ENCODE peak calls at places on chromosomes 12 and 14, in six cellular contexts. N, C, O, S, D and F are unnamed samples. For H3K4me1 and H3K36me3, the result is how much of the 10 kb centered on the place peaks cover.

GRCh38 chr12:26271889-26272492 is 76.6 kb downstream of the SSPN start:
- DNase-seq in N (peak), C (peak), O (peak), S (peak), D (peak), F (peak)

GRCh38 chr12:9843416-9843815 is 16.1 kb downstream of the KLRF1 start:
- DNase-seq in N (no peak), C (no peak), O (peak), S (no peak), D (no peak), F (no peak)

GRCh38 chr12:109500406-109501185 is 23.2 kb downstream of the UBE3B start:
- DNase-seq in N (no peak), C (no peak), O (no peak), S (no peak), D (no peak), F (no peak)

GRCh38 chr12:15979096-15980091 is 68.3 kb downstream of the DERA start:
- DNase-seq in N (peak), C (no peak), O (peak), S (peak), D (no peak), F (peak)

GRCh38 chr12:5138845-5139244 is 95.2 kb downstream of the KCNA5 start:
- DNase-seq in N (no peak), C (no peak), O (no peak), S (no peak), D (no peak), F (no peak)

GRCh38 chr14:69263364-69263763 is 3.4 kb downstream of the GALNT16 start:
- DNase-seq in N (no peak), C (no peak), O (peak), S (no peak), D (no peak), F (no peak)

GRCh38 chr12:104348994-104349494 is 45.5 kb downstream of the EID3 start:
- DNase-seq in N (no peak), C (no peak), O (no peak), S (no peak), D (no peak), F (no peak)

GRCh38 chr14:68359862-68360552 is 432.9 kb downstream of the ZFP36L1 start:
- DNase-seq in N (no peak), C (peak), O (no peak), S (peak), D (peak), F (peak)

GRCh38 chr12:91419809-91420208 is 237.2 kb upstream of the DCN start:
- DNase-seq in N (no peak), C (no peak), O (no peak), S (no peak), D (no peak), F (no peak)

GRCh38 chr14:100374270-100374669 is 51.1 kb downstream of the SLC25A47 start:
- DNase-seq in N (no peak), C (no peak), O (no peak), S (no peak), D (no peak), F (no peak)
- H3K4me1 ChIP-seq in N (half or more), C (under half), O (under half), S (under half), D (under half), F (under half)

DNA sequence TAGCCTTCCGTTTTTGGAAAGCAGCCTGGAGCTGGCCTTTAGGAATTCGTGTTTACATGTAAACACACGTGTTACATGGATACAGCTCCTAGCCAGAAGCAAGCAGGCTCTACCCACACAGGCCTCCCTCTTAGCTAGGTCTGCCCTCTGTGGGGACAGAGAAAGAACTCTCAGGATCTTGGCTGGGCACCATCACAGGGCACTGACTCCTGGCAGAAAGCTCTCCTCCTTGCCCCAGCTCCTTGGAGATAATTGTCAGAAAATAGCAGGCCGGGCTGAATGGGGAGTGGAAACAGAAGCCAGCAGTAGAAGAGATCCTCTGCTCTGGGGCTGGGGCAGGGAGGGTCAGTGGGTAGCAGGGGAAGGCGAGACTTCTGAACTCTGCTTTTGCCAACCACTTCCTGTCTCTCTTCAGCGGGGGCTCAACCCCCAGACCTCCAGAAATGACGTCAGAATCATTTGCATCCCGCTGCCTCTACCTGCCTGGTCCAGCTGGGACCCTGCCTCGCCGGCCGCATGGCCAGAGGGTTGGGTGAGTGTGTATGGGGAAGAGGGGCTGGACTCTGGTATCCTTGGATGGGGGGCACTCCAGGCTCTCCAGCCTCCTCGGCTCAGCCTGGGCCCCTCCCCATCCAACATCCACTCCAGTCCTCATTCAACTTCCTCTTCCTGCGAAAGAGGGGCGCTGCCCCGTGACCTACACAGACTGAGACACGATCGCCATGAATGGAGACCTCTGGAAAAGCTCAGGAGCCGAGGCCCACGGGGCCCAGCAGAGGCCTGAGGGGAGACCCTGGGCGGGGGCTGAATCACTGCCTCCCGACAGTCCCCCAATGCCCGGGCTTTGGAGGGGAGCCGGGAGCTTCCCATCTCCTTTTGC is 650 bp upstream of the HOXC4 start:
- DNase-seq in N (peak), C (no peak), O (no peak), S (peak), D (no peak), F (no peak)
- H3K27ac ChIP-seq in N (peak), C (no peak), O (peak), S (peak), D (peak), F (no peak)

GRCh38 chr12:45349911-45350310 is 134.0 kb downstream of the ANO6 start:
- DNase-seq in N (no peak), C (no peak), O (no peak), S (no peak), D (no peak), F (no peak)
- H3K36me3 ChIP-seq in N (under half), C (under half), O (under half), S (under half), D (under half), F (under half)

GRCh38 chr12:110696283-110696682 is 7.4 kb upstream of the HVCN1 start:
- DNase-seq in N (no peak), C (no peak), O (no peak), S (no peak), D (no peak), F (no peak)
- H3K4me1 ChIP-seq in N (under half), C (under half), O (under half), S (under half), D (under half), F (under half)